ENCODE peak calls at places on chromosomes 1 and 21, in four cellular contexts. G is K562, I is HepG2, X is GM12878. P is an unnamed sample.

GRCh38 chr1:85199667-85200366 is 999 bp downstream of the SYDE2 start:
- DNase-seq in G (no peak), I (no peak), X (no peak), P (no peak)

GRCh38 chr1:17618558-17619247 is 79.2 kb downstream of the ARHGEF10L start:
- DNase-seq in G (no peak), I (no peak), X (no peak), P (no peak)

GRCh38 chr1:154431586-154432373 is 26.6 kb downstream of the IL6R start:
- DNase-seq in G (peak; percentile 30), I (no peak), X (no peak), P (no peak)

GRCh38 chr21:46221664-46222435 is 6.7 kb downstream of the LSS start:
- DNase-seq in G (no peak), I (no peak), X (no peak), P (no peak)

GRCh38 chr1:101100674-101101073 is 75.1 kb upstream of the DPH5 start:
- DNase-seq in G (no peak), I (no peak), X (no peak), P (no peak)

GRCh38 chr1:89089962-89090361 is 25.0 kb upstream of the GBP1 start:
- DNase-seq in G (no peak), I (no peak), X (no peak), P (no peak)

GRCh38 chr1:29475256-29475800 is 239.0 kb downstream of the PTPRU start:
- DNase-seq in G (no peak), I (no peak), X (no peak), P (no peak)

GRCh38 chr1:17768651-17769241 is 13.6 kb downstream of the ACTL8 start:
- DNase-seq in G (no peak), I (no peak), X (no peak), P (no peak)

GRCh38 chr1:245585252-245585959 is 430.6 kb downstream of the KIF26B start:
- DNase-seq in G (no peak), I (no peak), X (no peak), P (no peak)

GRCh38 chr1:81613803-81614202 is 186.9 kb upstream of the ADGRL2 start:
- DNase-seq in G (no peak), I (no peak), X (no peak), P (no peak)

GRCh38 chr1:23964235-23964668 is 4.6 kb downstream of the PNRC2 start:
- DNase-seq in G (no peak), I (no peak), X (no peak), P (no peak)

GRCh38 chr1:23963617-23964234 is 4.1 kb downstream of the PNRC2 start:
- DNase-seq in G (no peak), I (no peak), X (no peak), P (no peak)

GRCh38 chr1:23966973-23967493 is 7.4 kb downstream of the PNRC2 start:
- DNase-seq in G (no peak), I (no peak), X (no peak), P (no peak)

GRCh38 chr1:23964790-23965740 is 5.4 kb downstream of the PNRC2 start:
- DNase-seq in G (no peak), I (no peak), X (no peak), P (no peak)

GRCh38 chr1:23967871-23968270 is 8.2 kb downstream of the PNRC2 start:
- DNase-seq in G (no peak), I (no peak), X (no peak), P (no peak)
- TF ChIP-seq ATF3 in G (no peak), I (no peak), X (no peak), P (no peak)

DNA sequence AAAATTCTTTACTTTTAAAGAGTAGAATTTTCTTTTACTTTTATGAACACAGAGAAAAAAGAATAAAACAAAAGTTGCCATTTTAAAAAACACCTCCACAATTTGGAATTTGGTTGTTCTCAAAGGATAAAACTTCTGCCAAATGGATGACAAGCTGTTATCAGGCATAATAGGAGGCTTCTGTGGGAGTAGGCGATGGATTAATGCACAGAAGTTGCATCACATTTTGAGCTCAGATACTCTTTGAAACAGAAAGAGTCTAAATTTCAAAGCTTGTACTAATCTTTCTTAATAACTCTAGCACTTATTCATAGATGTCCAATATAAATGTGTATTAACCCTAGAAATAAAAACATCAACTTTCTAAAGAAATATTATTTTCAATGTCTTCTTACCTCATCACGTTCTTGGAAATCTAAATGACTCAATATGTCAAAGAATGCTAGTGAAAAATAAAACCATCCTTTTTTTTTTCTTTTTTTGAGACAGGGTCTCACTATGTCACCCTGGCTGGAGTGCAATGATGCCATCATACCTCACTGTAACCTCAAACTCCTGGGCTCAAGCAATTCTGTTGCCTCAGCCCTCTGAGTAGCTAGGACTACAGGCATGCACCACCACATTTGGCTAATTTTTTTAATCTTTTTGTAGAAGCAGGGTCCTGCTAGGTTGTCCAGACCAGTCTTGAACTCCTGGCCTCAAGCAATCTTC is 112.8 kb upstream of the USP25 start:
- DNase-seq in G (no peak), I (no peak), X (no peak), P (no peak)
- TF ChIP-seq MAX in G (no peak), I (no peak), X (no peak), P (no peak)

DNA sequence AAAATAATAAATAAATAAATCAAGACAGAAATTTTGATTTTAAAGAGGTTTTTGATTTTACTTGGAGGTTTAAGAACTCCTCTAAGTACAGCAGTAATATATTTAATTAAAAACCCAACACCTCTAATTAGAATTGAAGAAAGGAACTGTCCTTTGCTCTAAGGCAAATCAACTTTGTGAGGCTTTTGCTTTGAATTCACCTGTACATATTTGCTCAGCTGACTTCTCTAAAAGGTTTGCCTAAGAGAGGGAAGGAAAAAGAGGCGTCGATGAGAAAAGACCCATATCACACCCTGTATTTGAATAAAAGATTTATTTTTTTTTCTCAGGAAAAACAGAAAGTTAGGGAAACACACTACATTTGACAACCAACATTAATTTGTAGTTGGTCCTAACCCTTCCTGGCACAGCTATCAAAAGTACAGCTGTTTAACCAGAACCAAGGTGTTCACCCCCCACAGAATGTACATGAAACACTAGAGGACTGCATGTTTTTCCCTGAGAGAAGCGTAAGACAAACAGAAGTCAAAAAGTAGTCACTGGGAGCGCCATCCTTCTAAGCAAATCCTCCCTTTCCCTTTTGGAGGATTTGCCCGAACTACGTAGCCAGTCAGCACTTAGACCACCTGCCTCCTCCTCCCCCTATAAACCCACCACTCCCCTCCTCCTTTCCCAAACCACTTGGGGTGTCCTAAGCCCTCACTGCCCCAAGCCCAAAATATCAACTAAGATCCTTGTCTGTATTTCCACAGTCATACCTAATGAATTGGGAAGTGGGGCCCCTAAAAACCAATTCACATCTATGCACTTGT is 4.9 kb downstream of the MCL1 start:
- DNase-seq in G (no peak), I (no peak), X (no peak), P (no peak)
- TF ChIP-seq CREM in G (no peak), I (no peak), X (no peak), P (no peak)

DNA sequence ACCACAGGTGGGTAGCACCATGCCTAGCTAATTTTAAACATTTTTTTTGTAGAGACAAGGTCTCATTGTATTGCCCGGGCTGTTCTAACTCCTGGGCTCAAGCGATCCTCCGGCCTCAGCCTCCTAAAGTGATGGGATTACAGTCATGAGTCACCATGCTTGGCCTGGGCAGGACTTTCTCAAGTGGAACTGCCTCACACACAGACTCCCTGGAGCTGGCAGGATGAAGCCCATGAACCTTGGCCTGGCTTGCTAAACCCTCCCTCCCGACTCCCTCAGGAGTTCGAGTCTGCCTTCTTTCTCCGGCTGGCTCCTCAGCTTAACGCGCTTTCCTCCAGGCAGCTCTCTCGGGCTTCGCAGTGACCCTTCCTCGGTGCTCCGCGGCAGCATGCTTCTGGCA is 7.7 kb upstream of the ECE1 start:
- DNase-seq in G (no peak), I (no peak), X (no peak), P (no peak)
- TF ChIP-seq ATF3 in G (no peak), I (no peak), X (no peak), P (no peak)